ENCODE peak calls at places on chromosomes 4 and X, in nine cellular contexts. U is Calu3; X is adipocyte; B is BE2C; J is effector memory CD8-positive, alpha-beta T cell; C is NCI-H1417; T is NCI-H524; E is kidney tubule cell; O is mesothelial cell of epicardium. N is an unnamed sample.

GRCh38 chr4:88191404-88191803 is 33.0 kb upstream of the ABCG2 start:
- DNase-seq in U (no peak), X (no peak), B (no peak), J (no peak), C (no peak), T (no peak), E (no peak), O (no peak), N (no peak)

GRCh38 chr4:7171191-7171900 is 21.0 kb upstream of the SORCS2 start:
- DNase-seq in U (no peak), X (no peak), B (no peak), J (no peak), C (no peak), T (no peak), E (peak; percentile 64), O (no peak), N (peak; percentile 29)

GRCh38 chr4:2402453-2402852 is 16.0 kb downstream of the ZFYVE28 start:
- DNase-seq in U (no peak), X (no peak), B (no peak), J (no peak), C (no peak), T (peak; percentile 83), E (no peak), O (no peak), N (no peak)

GRCh38 chr4:72613959-72614358 is 44.9 kb upstream of the ADAMTS3 start:
- DNase-seq in U (no peak), X (no peak), B (no peak), J (no peak), C (no peak), T (no peak), E (peak; percentile 20), O (no peak), N (peak; percentile 7)

GRCh38 chr4:173669460-173670179 is 139.6 kb upstream of the HAND2 start:
- DNase-seq in U (no peak), X (no peak), B (no peak), J (no peak), C (no peak), T (no peak), E (no peak), O (no peak), N (no peak)

GRCh38 chr4:13917010-13917409 is 289.5 kb upstream of the BOD1L1 start:
- DNase-seq in U (no peak), X (no peak), B (no peak), J (no peak), C (no peak), T (no peak), E (peak; percentile 96), O (no peak), N (no peak)

GRCh38 chrX:66638591-66639500 is at the start of gene EDA2R:
- DNase-seq in U (no peak), X (peak; percentile 74), B (no peak), J (no peak), C (no peak), T (no peak), E (peak; percentile 88), O (no peak), N (peak; percentile 88)

GRCh38 chrX:87805829-87806490 is 288.4 kb downstream of the KLHL4 start:
- DNase-seq in U (no peak), X (no peak), B (no peak), J (no peak), C (no peak), T (no peak), E (peak; percentile 2), O (no peak), N (no peak)

GRCh38 chr4:177393236-177393635 is 49.0 kb downstream of the AGA start:
- DNase-seq in U (no peak), X (no peak), B (no peak), J (peak; percentile 2), C (no peak), T (no peak), E (no peak), O (no peak), N (no peak)

GRCh38 chrX:5916945-5917344 is 311.7 kb downstream of the NLGN4X start:
- DNase-seq in U (no peak), X (no peak), B (no peak), J (no peak), C (no peak), T (no peak), E (no peak), O (no peak), N (no peak)

N was measured in bronchial epithelial cell.